ENCODE peak calls at places on chromosomes 1 and 21, in seven cellular contexts. One of them, this sample, is unnamed.

GRCh38 chr1:95503371-95504145 is 269.5 kb downstream of the RWDD3 start:
- DNase-seq in HCT116: no peak
- DNase-seq in GM12878: no peak
- DNase-seq in breast epithelium: peak; percentile 67
- DNase-seq in suprapubic skin: no peak
- DNase-seq in K562: no peak
- DNase-seq in esophagus muscularis mucosa: no peak
- DNase-seq in this sample: no peak

GRCh38 chr1:159817276-159818041 is 9.2 kb upstream of the SLAMF8 start:
- DNase-seq in HCT116: no peak
- DNase-seq in GM12878: no peak
- DNase-seq in breast epithelium: no peak
- DNase-seq in suprapubic skin: no peak
- DNase-seq in K562: no peak
- DNase-seq in esophagus muscularis mucosa: no peak
- DNase-seq in this sample: no peak

GRCh38 chr1:66542811-66543767 is 9.1 kb downstream of the SGIP1 start:
- DNase-seq in HCT116: peak; percentile 91
- DNase-seq in GM12878: no peak
- DNase-seq in breast epithelium: peak; percentile 88
- DNase-seq in suprapubic skin: no peak
- DNase-seq in K562: no peak
- DNase-seq in esophagus muscularis mucosa: no peak
- DNase-seq in this sample: no peak

GRCh38 chr21:41641821-41642368 is 125.0 kb downstream of the RIPK4 start:
- DNase-seq in HCT116: no peak
- DNase-seq in GM12878: no peak
- DNase-seq in breast epithelium: no peak
- DNase-seq in suprapubic skin: no peak
- DNase-seq in K562: no peak
- DNase-seq in esophagus muscularis mucosa: no peak
- DNase-seq in this sample: no peak

GRCh38 chr1:32992489-32993214 is 28.0 kb upstream of the RNF19B start:
- DNase-seq in HCT116: peak; percentile 71
- DNase-seq in GM12878: peak; percentile 98
- DNase-seq in breast epithelium: peak; percentile 81
- DNase-seq in suprapubic skin: peak; percentile 89
- DNase-seq in K562: peak; percentile 65
- DNase-seq in esophagus muscularis mucosa: peak; percentile 93
- DNase-seq in this sample: peak; percentile 82

GRCh38 chr1:36766481-36766880 is 267.8 kb downstream of the GRIK3 start:
- DNase-seq in HCT116: no peak
- DNase-seq in GM12878: no peak
- DNase-seq in breast epithelium: no peak
- DNase-seq in suprapubic skin: no peak
- DNase-seq in K562: no peak
- DNase-seq in esophagus muscularis mucosa: no peak
- DNase-seq in this sample: no peak

GRCh38 chr1:224898937-224899336 is 30.5 kb upstream of the DNAH14 start:
- DNase-seq in HCT116: no peak
- DNase-seq in GM12878: no peak
- DNase-seq in breast epithelium: no peak
- DNase-seq in suprapubic skin: no peak
- DNase-seq in K562: no peak
- DNase-seq in esophagus muscularis mucosa: no peak
- DNase-seq in this sample: no peak

GRCh38 chr21:26715878-26716506 is 129.2 kb downstream of the ADAMTS1 start:
- DNase-seq in HCT116: no peak
- DNase-seq in GM12878: no peak
- DNase-seq in breast epithelium: no peak
- DNase-seq in suprapubic skin: no peak
- DNase-seq in K562: peak; percentile 45
- DNase-seq in esophagus muscularis mucosa: no peak
- DNase-seq in this sample: peak; percentile 87

GRCh38 chr1:43587594-43587993 is 56.9 kb downstream of the PTPRF start:
- DNase-seq in HCT116: no peak
- DNase-seq in GM12878: no peak
- DNase-seq in breast epithelium: peak; percentile 56
- DNase-seq in suprapubic skin: no peak
- DNase-seq in K562: no peak
- DNase-seq in esophagus muscularis mucosa: no peak
- DNase-seq in this sample: no peak

GRCh38 chr1:85172684-85173337 is 28.0 kb downstream of the SYDE2 start:
- DNase-seq in HCT116: no peak
- DNase-seq in GM12878: no peak
- DNase-seq in breast epithelium: no peak
- DNase-seq in suprapubic skin: no peak
- DNase-seq in K562: peak; percentile 18
- DNase-seq in esophagus muscularis mucosa: no peak
- DNase-seq in this sample: no peak

GRCh38 chr1:27526569-27527222 is 36.7 kb upstream of the WASF2 start:
- DNase-seq in HCT116: no peak
- DNase-seq in GM12878: no peak
- DNase-seq in breast epithelium: no peak
- DNase-seq in suprapubic skin: no peak
- DNase-seq in K562: peak; percentile 49
- DNase-seq in esophagus muscularis mucosa: no peak
- DNase-seq in this sample: no peak

GRCh38 chr1:92441316-92442311 is 45.1 kb downstream of the GFI1 start:
- DNase-seq in HCT116: no peak
- DNase-seq in GM12878: no peak
- DNase-seq in breast epithelium: no peak
- DNase-seq in suprapubic skin: no peak
- DNase-seq in K562: peak; percentile 29
- DNase-seq in esophagus muscularis mucosa: no peak
- DNase-seq in this sample: peak; percentile 87

GRCh38 chr1:239810071-239810481 is 281.6 kb upstream of the FMN2 start:
- DNase-seq in HCT116: no peak
- DNase-seq in GM12878: no peak
- DNase-seq in breast epithelium: peak; percentile 42
- DNase-seq in suprapubic skin: no peak
- DNase-seq in K562: no peak
- DNase-seq in esophagus muscularis mucosa: no peak
- DNase-seq in this sample: peak; percentile 67

GRCh38 chr21:43323244-43324005 is 103.5 kb downstream of the SIK1 start:
- DNase-seq in HCT116: no peak
- DNase-seq in GM12878: no peak
- DNase-seq in breast epithelium: peak; percentile 75
- DNase-seq in suprapubic skin: no peak
- DNase-seq in K562: no peak
- DNase-seq in esophagus muscularis mucosa: no peak
- DNase-seq in this sample: no peak

GRCh38 chr1:91161749-91162148 is 139.9 kb upstream of the ZNF644 start:
- DNase-seq in HCT116: no peak
- DNase-seq in GM12878: no peak
- DNase-seq in breast epithelium: no peak
- DNase-seq in suprapubic skin: no peak
- DNase-seq in K562: no peak
- DNase-seq in esophagus muscularis mucosa: peak; percentile 19
- DNase-seq in this sample: no peak

GRCh38 chr1:231969078-231969477 is 342.5 kb downstream of the DISC1 start:
- DNase-seq in HCT116: no peak
- DNase-seq in GM12878: no peak
- DNase-seq in breast epithelium: no peak
- DNase-seq in suprapubic skin: no peak
- DNase-seq in K562: no peak
- DNase-seq in esophagus muscularis mucosa: no peak
- DNase-seq in this sample: no peak

GRCh38 chr1:8456306-8456912 is 138.5 kb downstream of the SLC45A1 start:
- DNase-seq in HCT116: no peak
- DNase-seq in GM12878: no peak
- DNase-seq in breast epithelium: no peak
- DNase-seq in suprapubic skin: no peak
- DNase-seq in K562: no peak
- DNase-seq in esophagus muscularis mucosa: no peak
- DNase-seq in this sample: no peak

GRCh38 chr1:38330799-38331198 is 284.2 kb upstream of the POU3F1 start:
- DNase-seq in HCT116: no peak
- DNase-seq in GM12878: no peak
- DNase-seq in breast epithelium: no peak
- DNase-seq in suprapubic skin: no peak
- DNase-seq in K562: no peak
- DNase-seq in esophagus muscularis mucosa: peak; percentile 64
- DNase-seq in this sample: no peak

GRCh38 chr1:202237052-202237451 is 43.5 kb downstream of the LGR6 start:
- DNase-seq in HCT116: peak; percentile 63
- DNase-seq in GM12878: no peak
- DNase-seq in breast epithelium: no peak
- DNase-seq in suprapubic skin: no peak
- DNase-seq in K562: peak; percentile 85
- DNase-seq in esophagus muscularis mucosa: no peak
- DNase-seq in this sample: peak; percentile 93

GRCh38 chr1:160058087-160058486 is 11.9 kb downstream of the KCNJ10 start:
- DNase-seq in HCT116: no peak
- DNase-seq in GM12878: no peak
- DNase-seq in breast epithelium: no peak
- DNase-seq in suprapubic skin: no peak
- DNase-seq in K562: peak; percentile 32
- DNase-seq in esophagus muscularis mucosa: no peak
- DNase-seq in this sample: peak; percentile 51

GRCh38 chr1:20626098-20626427 is 7.2 kb upstream of the PINK1 start:
- DNase-seq in HCT116: no peak
- DNase-seq in GM12878: no peak
- DNase-seq in breast epithelium: no peak
- DNase-seq in suprapubic skin: no peak
- DNase-seq in K562: no peak
- DNase-seq in esophagus muscularis mucosa: no peak
- DNase-seq in this sample: no peak
- TF ChIP-seq POLR2AphosphoS5 in HCT116: no peak
- TF ChIP-seq POLR2AphosphoS5 in GM12878: no peak
- TF ChIP-seq POLR2AphosphoS5 in breast epithelium: no peak
- TF ChIP-seq POLR2AphosphoS5 in suprapubic skin: no peak
- TF ChIP-seq POLR2AphosphoS5 in K562: no peak
- TF ChIP-seq POLR2AphosphoS5 in esophagus muscularis mucosa: no peak
- TF ChIP-seq POLR2AphosphoS5 in this sample: no peak

GRCh38 chr1:212177542-212177941 is 107.7 kb upstream of the PPP2R5A start:
- DNase-seq in HCT116: no peak
- DNase-seq in GM12878: no peak
- DNase-seq in breast epithelium: no peak
- DNase-seq in suprapubic skin: no peak
- DNase-seq in K562: no peak
- DNase-seq in esophagus muscularis mucosa: no peak
- DNase-seq in this sample: no peak

GRCh38 chr1:212178830-212179370 is 106.3 kb upstream of the PPP2R5A start:
- DNase-seq in HCT116: no peak
- DNase-seq in GM12878: no peak
- DNase-seq in breast epithelium: no peak
- DNase-seq in suprapubic skin: no peak
- DNase-seq in K562: no peak
- DNase-seq in esophagus muscularis mucosa: no peak
- DNase-seq in this sample: no peak

GRCh38 chr1:212179394-212180076 is 105.7 kb upstream of the PPP2R5A start:
- DNase-seq in HCT116: peak; percentile 41
- DNase-seq in GM12878: no peak
- DNase-seq in breast epithelium: no peak
- DNase-seq in suprapubic skin: no peak
- DNase-seq in K562: no peak
- DNase-seq in esophagus muscularis mucosa: no peak
- DNase-seq in this sample: no peak

GRCh38 chr1:212173572-212173971 is 111.6 kb upstream of the PPP2R5A start:
- DNase-seq in HCT116: no peak
- DNase-seq in GM12878: no peak
- DNase-seq in breast epithelium: no peak
- DNase-seq in suprapubic skin: no peak
- DNase-seq in K562: no peak
- DNase-seq in esophagus muscularis mucosa: no peak
- DNase-seq in this sample: no peak
- H3K27ac ChIP-seq in HCT116: no peak overlapping the region
- H3K27ac ChIP-seq in GM12878: no peak overlapping the region
- H3K27ac ChIP-seq in breast epithelium: no peak overlapping the region
- H3K27ac ChIP-seq in suprapubic skin: no peak overlapping the region
- H3K27ac ChIP-seq in K562: no peak overlapping the region
- H3K27ac ChIP-seq in esophagus muscularis mucosa: no peak overlapping the region
- H3K27ac ChIP-seq in this sample: no peak overlapping the region

GRCh38 chr1:1304331-1305299 is 3.1 kb downstream of the ACAP3 start:
- DNase-seq in HCT116: no peak
- DNase-seq in GM12878: no peak
- DNase-seq in breast epithelium: peak; percentile 77
- DNase-seq in suprapubic skin: peak; percentile 89
- DNase-seq in K562: peak; percentile 60
- DNase-seq in esophagus muscularis mucosa: peak; percentile 96
- DNase-seq in this sample: peak; percentile 65
- TF ChIP-seq POLR2AphosphoS5 in HCT116: peak; percentile 44
- TF ChIP-seq POLR2AphosphoS5 in GM12878: no peak
- TF ChIP-seq POLR2AphosphoS5 in breast epithelium: peak; percentile 45
- TF ChIP-seq POLR2AphosphoS5 in suprapubic skin: no peak
- TF ChIP-seq POLR2AphosphoS5 in K562: no peak
- TF ChIP-seq POLR2AphosphoS5 in esophagus muscularis mucosa: peak; percentile 41
- TF ChIP-seq POLR2AphosphoS5 in this sample: no peak

DNA sequence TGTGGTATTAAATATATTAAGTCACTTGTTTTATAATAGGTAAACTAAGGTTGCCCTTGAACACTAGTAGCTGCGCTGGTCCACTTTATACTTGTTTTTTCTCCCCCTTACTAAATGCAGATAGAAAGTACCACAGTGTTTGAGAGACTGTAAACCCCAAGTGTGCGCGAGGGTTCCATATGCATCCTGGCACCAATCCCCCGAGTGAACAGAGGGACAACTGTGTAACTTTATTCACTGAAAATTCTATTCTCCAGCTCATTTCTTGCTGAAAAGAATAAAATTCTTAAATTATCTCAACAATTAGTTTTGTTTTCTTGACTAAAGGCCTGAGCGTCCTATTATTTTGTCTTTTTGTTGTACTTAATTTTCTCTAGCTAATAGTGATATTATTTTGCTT is 1.9 kb downstream of the RSRP1 start:
- DNase-seq in HCT116: no peak
- DNase-seq in GM12878: no peak
- DNase-seq in breast epithelium: no peak
- DNase-seq in suprapubic skin: no peak
- DNase-seq in K562: no peak
- DNase-seq in esophagus muscularis mucosa: no peak
- DNase-seq in this sample: no peak
- H3K27ac ChIP-seq in HCT116: no peak overlapping the region
- H3K27ac ChIP-seq in GM12878: no peak overlapping the region
- H3K27ac ChIP-seq in breast epithelium: peak overlapping the region; percentile 99
- H3K27ac ChIP-seq in suprapubic skin: no peak overlapping the region
- H3K27ac ChIP-seq in K562: peak overlapping the region; percentile 12
- H3K27ac ChIP-seq in esophagus muscularis mucosa: no peak overlapping the region
- H3K27ac ChIP-seq in this sample: no peak overlapping the region

GRCh38 chr1:50265790-50266314 is 157.1 kb downstream of the ELAVL4 start:
- DNase-seq in HCT116: no peak
- DNase-seq in GM12878: no peak
- DNase-seq in breast epithelium: peak; percentile 17
- DNase-seq in suprapubic skin: peak; percentile 69
- DNase-seq in K562: no peak
- DNase-seq in esophagus muscularis mucosa: no peak
- DNase-seq in this sample: no peak
- TF ChIP-seq POLR2AphosphoS5 in HCT116: no peak
- TF ChIP-seq POLR2AphosphoS5 in GM12878: no peak
- TF ChIP-seq POLR2AphosphoS5 in breast epithelium: no peak
- TF ChIP-seq POLR2AphosphoS5 in suprapubic skin: no peak
- TF ChIP-seq POLR2AphosphoS5 in K562: no peak
- TF ChIP-seq POLR2AphosphoS5 in esophagus muscularis mucosa: peak; percentile 19
- TF ChIP-seq POLR2AphosphoS5 in this sample: no peak